ENCODE peak calls at places on chromosomes 11 and 22, in eight cellular contexts. O is body of pancreas; U is caudate nucleus; F is tibial nerve; Q is effector memory CD4-positive, alpha-beta T cell; R is stomach; K is CD4-positive, alpha-beta T cell; W is A549. T is an unnamed sample.

GRCh38 chr11:74703211-74703610 is 28.0 kb downstream of the CHRDL2 start:
- DNase-seq in O (no peak), U (no peak), F (no peak), Q (no peak), R (no peak), K (no peak), W (no peak), T (no peak)

GRCh38 chr11:92703431-92703830 is 266.0 kb upstream of the MTNR1B start:
- DNase-seq in O (peak; percentile 7), U (no peak), F (no peak), Q (no peak), R (no peak), K (no peak), W (no peak), T (no peak)

GRCh38 chr11:120500414-120500936 is 11.1 kb upstream of the GRIK4 start:
- DNase-seq in O (peak; percentile 9), U (no peak), F (no peak), Q (no peak), R (no peak), K (no peak), W (no peak), T (no peak)

GRCh38 chr11:2175659-2176058 is 4.0 kb upstream of the TH start:
- DNase-seq in O (peak; percentile 69), U (no peak), F (no peak), Q (no peak), R (no peak), K (no peak), W (no peak), T (no peak)

GRCh38 chr22:22999473-22999872 is 70.8 kb upstream of the GNAZ start:
- DNase-seq in O (no peak), U (no peak), F (no peak), Q (no peak), R (no peak), K (no peak), W (no peak), T (no peak)

GRCh38 chr11:64037027-64037633 is 1.4 kb downstream of the FLRT1 start:
- DNase-seq in O (no peak), U (peak; percentile 32), F (no peak), Q (no peak), R (no peak), K (no peak), W (no peak), T (no peak)

GRCh38 chr11:59187587-59187986 is 15.7 kb downstream of the DTX4 start:
- DNase-seq in O (no peak), U (no peak), F (peak; percentile 49), Q (no peak), R (peak; percentile 55), K (no peak), W (no peak), T (no peak)

GRCh38 chr11:133710681-133711240 is 134.6 kb downstream of the SPATA19 start:
- DNase-seq in O (no peak), U (no peak), F (no peak), Q (no peak), R (no peak), K (no peak), W (no peak), T (no peak)

GRCh38 chr11:87878373-87878779 is 296.9 kb downstream of the RAB38 start:
- DNase-seq in O (peak; percentile 24), U (no peak), F (no peak), Q (no peak), R (no peak), K (no peak), W (peak; percentile 42), T (no peak)

GRCh38 chr11:91178366-91178765 is 955.5 kb upstream of the CHORDC1 start:
- DNase-seq in O (no peak), U (no peak), F (no peak), Q (no peak), R (no peak), K (no peak), W (no peak), T (no peak)

GRCh38 chr11:129372609-129373488 is 2.8 kb upstream of the BARX2 start:
- DNase-seq in O (no peak), U (no peak), F (no peak), Q (no peak), R (no peak), K (no peak), W (no peak), T (peak; percentile 31)

GRCh38 chr11:101487775-101488174 is 96.0 kb downstream of the TRPC6 start:
- DNase-seq in O (no peak), U (no peak), F (no peak), Q (no peak), R (no peak), K (no peak), W (no peak), T (no peak)

GRCh38 chr11:86162257-86162656 is 82.3 kb upstream of the EED start:
- DNase-seq in O (peak; percentile 36), U (peak; percentile 3), F (no peak), Q (no peak), R (no peak), K (no peak), W (peak; percentile 29), T (no peak)

GRCh38 chr22:34997921-34998320 is 68.0 kb upstream of the ISX start:
- DNase-seq in O (no peak), U (no peak), F (no peak), Q (no peak), R (no peak), K (no peak), W (no peak), T (no peak)

GRCh38 chr22:22031183-22031560 is 48.6 kb upstream of the TOP3B start:
- DNase-seq in O (no peak), U (no peak), F (no peak), Q (no peak), R (no peak), K (no peak), W (no peak), T (no peak)

DNA sequence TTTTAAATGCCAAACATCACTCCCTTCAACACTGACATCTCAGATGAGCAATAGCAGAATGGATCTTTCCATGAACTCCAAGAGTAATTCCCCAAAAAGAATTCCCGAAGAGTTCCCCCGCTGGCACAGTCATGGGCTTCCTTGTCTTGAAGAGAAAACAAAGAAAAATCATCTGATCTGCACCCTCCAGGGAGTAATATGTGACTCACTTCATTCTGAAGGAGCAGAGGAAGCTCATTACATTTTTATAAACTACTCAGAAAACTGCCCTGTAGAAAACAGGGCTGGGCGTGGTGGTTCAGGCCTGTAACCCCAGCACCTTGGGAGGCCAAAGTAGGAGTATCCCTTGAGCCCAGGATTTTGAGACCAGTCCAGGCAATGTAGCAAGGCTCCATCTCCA is 35.7 kb downstream of the CELSR1 start:
- DNase-seq in O (no peak), U (no peak), F (no peak), Q (no peak), R (no peak), K (no peak), W (peak; percentile 46), T (no peak)
- H3K27ac ChIP-seq in O (no peak overlapping the region), U (no peak overlapping the region), F (no peak overlapping the region), Q (no peak overlapping the region), R (no peak overlapping the region), K (no peak overlapping the region), W (peak overlapping the region; percentile 60), T (no peak overlapping the region)

DNA sequence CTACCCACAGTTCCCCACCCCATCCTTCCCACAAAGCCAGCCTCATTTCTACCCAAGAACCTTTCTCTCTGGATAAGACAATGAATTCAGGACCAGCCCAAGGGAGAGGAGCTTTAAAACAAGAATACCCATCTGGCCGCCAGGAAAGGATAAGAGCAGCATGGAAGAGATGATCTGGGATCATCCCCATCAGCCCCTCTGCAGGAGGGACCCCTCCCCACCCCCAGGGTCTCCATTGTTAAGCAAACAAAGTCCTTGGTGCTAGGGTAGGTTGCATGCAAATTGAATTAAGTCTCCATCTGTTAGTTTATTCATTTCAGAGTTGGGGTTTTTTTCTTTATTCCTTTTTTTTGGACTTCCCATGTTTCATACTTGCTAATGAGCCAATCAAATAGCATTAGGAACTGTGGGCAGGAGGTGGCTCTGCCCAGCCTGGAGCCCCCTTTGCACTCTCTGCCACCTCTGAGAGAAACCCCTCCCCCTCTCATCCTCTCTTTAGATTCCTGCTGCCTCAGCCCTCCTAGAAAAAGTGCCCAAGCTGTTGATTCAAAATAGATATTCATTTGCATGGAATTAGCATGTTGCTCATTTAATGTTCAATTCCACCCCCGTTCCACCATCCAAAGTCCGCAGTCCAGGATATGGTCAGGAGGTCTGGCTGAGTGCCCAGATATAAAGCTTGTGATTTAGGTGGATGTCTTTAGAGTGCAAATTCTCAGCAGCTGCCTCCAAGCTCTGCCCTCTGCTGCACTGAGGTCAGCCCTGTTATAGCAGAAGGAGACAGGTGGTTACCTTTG is 138.5 kb upstream of the NCAM1 start:
- DNase-seq in O (peak; percentile 15), U (no peak), F (no peak), Q (no peak), R (peak; percentile 62), K (no peak), W (no peak), T (no peak)
- H3K27ac ChIP-seq in O (no peak overlapping the region), U (no peak overlapping the region), F (no peak overlapping the region), Q (no peak overlapping the region), R (no peak overlapping the region), K (no peak overlapping the region), W (no peak overlapping the region), T (no peak overlapping the region)

GRCh38 chr11:96342971-96343711 is at the start of gene MAML2:
- DNase-seq in O (peak; percentile 91), U (peak; percentile 90), F (peak; percentile 86), Q (peak; percentile 88), R (peak; percentile 94), K (peak; percentile 89), W (peak; percentile 86), T (peak; percentile 81)
- H3K27ac ChIP-seq in O (peak within 1 kb of the TSS; percentile 87), U (peak within 1 kb of the TSS; percentile 86), F (peak within 1 kb of the TSS; percentile 93), Q (peak within 1 kb of the TSS; percentile 83), R (peak within 1 kb of the TSS; percentile 90), K (peak within 1 kb of the TSS; percentile 86), W (peak within 1 kb of the TSS; percentile 83), T (peak within 1 kb of the TSS; percentile 53)

GRCh38 chr11:12723410-12724297 is 49.4 kb downstream of the TEAD1 start:
- DNase-seq in O (no peak), U (no peak), F (no peak), Q (no peak), R (peak; percentile 55), K (no peak), W (peak; percentile 82), T (no peak)
- H3K27ac ChIP-seq in O (peak overlapping the region; percentile 75), U (no peak overlapping the region), F (peak overlapping the region; percentile 77), Q (no peak overlapping the region), R (peak overlapping the region; percentile 86), K (no peak overlapping the region), W (peak overlapping the region; percentile 77), T (peak overlapping the region; percentile 50)

GRCh38 chr11:123457187-123457770 is 27.2 kb downstream of the GRAMD1B start:
- DNase-seq in O (no peak), U (no peak), F (no peak), Q (no peak), R (no peak), K (no peak), W (no peak), T (no peak)

GRCh38 chr11:123461164-123461563 is 31.1 kb downstream of the GRAMD1B start:
- DNase-seq in O (peak; percentile 14), U (no peak), F (no peak), Q (no peak), R (no peak), K (no peak), W (no peak), T (no peak)

GRCh38 chr11:123460006-123460700 is 30.1 kb downstream of the GRAMD1B start:
- DNase-seq in O (no peak), U (no peak), F (no peak), Q (no peak), R (no peak), K (no peak), W (no peak), T (no peak)

GRCh38 chr11:123454796-123455195 is 24.7 kb downstream of the GRAMD1B start:
- DNase-seq in O (no peak), U (no peak), F (no peak), Q (no peak), R (no peak), K (no peak), W (no peak), T (no peak)

GRCh38 chr11:123458501-123458900 is 28.4 kb downstream of the GRAMD1B start:
- DNase-seq in O (no peak), U (no peak), F (no peak), Q (no peak), R (no peak), K (no peak), W (no peak), T (no peak)
- H3K27ac ChIP-seq in O (no peak overlapping the region), U (no peak overlapping the region), F (no peak overlapping the region), Q (no peak overlapping the region), R (no peak overlapping the region), K (no peak overlapping the region), W (peak overlapping the region; percentile 87), T (no peak overlapping the region)

T was measured in neuronal stem cell.